ENCODE peak calls at places on chromosome 2, in four cellular contexts. One of them, this sample, is unnamed.

GRCh38 chr2:145638675-145639074 is 1118.8 kb upstream of the ZEB2 start:
- DNase-seq in A549: peak
- DNase-seq in K562: no peak
- DNase-seq in IMR-90: no peak
- DNase-seq in this sample: no peak

GRCh38 chr2:42545023-42545713 is 23.3 kb upstream of the MTA3 start:
- DNase-seq in K562: no peak
- DNase-seq in A549: no peak
- DNase-seq in IMR-90: no peak
- DNase-seq in this sample: no peak

GRCh38 chr2:109345091-109345490 is 216.1 kb downstream of the SH3RF3 start:
- DNase-seq in A549: no peak
- DNase-seq in K562: no peak
- DNase-seq in IMR-90: no peak
- DNase-seq in this sample: no peak

GRCh38 chr2:82124629-82125028 is 1820.1 kb upstream of the LRRTM1 start:
- DNase-seq in IMR-90: no peak
- DNase-seq in A549: no peak
- DNase-seq in K562: peak
- DNase-seq in this sample: no peak

GRCh38 chr2:217939220-217939619 is 63.6 kb downstream of the TNS1 start:
- DNase-seq in K562: no peak
- DNase-seq in IMR-90: no peak
- DNase-seq in A549: no peak
- DNase-seq in this sample: no peak

GRCh38 chr2:191443446-191443845 is 198.2 kb downstream of the MYO1B start:
- DNase-seq in IMR-90: no peak
- DNase-seq in A549: no peak
- DNase-seq in K562: no peak
- DNase-seq in this sample: no peak

GRCh38 chr2:191103793-191104192 is 47.0 kb downstream of the STAT4 start:
- DNase-seq in IMR-90: no peak
- DNase-seq in K562: no peak
- DNase-seq in A549: no peak
- DNase-seq in this sample: no peak

GRCh38 chr2:177992992-177993391 is 79.6 kb downstream of the PDE11A start:
- DNase-seq in A549: no peak
- DNase-seq in K562: no peak
- DNase-seq in IMR-90: no peak
- DNase-seq in this sample: no peak

GRCh38 chr2:168030862-168031624 is 216.4 kb downstream of the STK39 start:
- DNase-seq in IMR-90: peak
- DNase-seq in A549: no peak
- DNase-seq in K562: no peak
- DNase-seq in this sample: no peak

GRCh38 chr2:120253021-120253882 is 600 bp downstream of the RALB start:
- DNase-seq in K562: peak
- DNase-seq in IMR-90: peak
- DNase-seq in A549: peak
- DNase-seq in this sample: peak

GRCh38 chr2:173997269-173997668 is 32.1 kb upstream of the SP3 start:
- DNase-seq in K562: no peak
- DNase-seq in IMR-90: peak
- DNase-seq in A549: no peak
- DNase-seq in this sample: no peak

GRCh38 chr2:219104107-219105050 is 43.7 kb upstream of the IHH start:
- DNase-seq in IMR-90: peak
- DNase-seq in K562: peak
- DNase-seq in A549: peak
- DNase-seq in this sample: peak

GRCh38 chr2:65957454-65957853 is 477.5 kb upstream of the MEIS1 start:
- DNase-seq in IMR-90: no peak
- DNase-seq in K562: no peak
- DNase-seq in A549: no peak
- DNase-seq in this sample: no peak

GRCh38 chr2:48600204-48600813 is 17.3 kb upstream of the GTF2A1L start:
- DNase-seq in A549: no peak
- DNase-seq in IMR-90: peak
- DNase-seq in K562: peak
- DNase-seq in this sample: peak

GRCh38 chr2:46171441-46171953 is 125.7 kb upstream of the EPAS1 start:
- DNase-seq in IMR-90: peak
- DNase-seq in A549: no peak
- DNase-seq in K562: peak
- DNase-seq in this sample: no peak

GRCh38 chr2:165699931-165700330 is 94.1 kb downstream of the GALNT3 start:
- DNase-seq in K562: no peak
- DNase-seq in IMR-90: no peak
- DNase-seq in A549: no peak
- DNase-seq in this sample: no peak

GRCh38 chr2:85133751-85134254 is 611 bp downstream of the TCF7L1 start:
- DNase-seq in IMR-90: peak
- DNase-seq in A549: peak
- DNase-seq in K562: peak
- DNase-seq in this sample: no peak

GRCh38 chr2:71797006-71797810 is 343.8 kb downstream of the DYSF start:
- DNase-seq in K562: no peak
- DNase-seq in IMR-90: no peak
- DNase-seq in A549: no peak
- DNase-seq in this sample: no peak

GRCh38 chr2:229282758-229283546 is 11.9 kb upstream of the PID1 start:
- DNase-seq in K562: no peak
- DNase-seq in A549: no peak
- DNase-seq in IMR-90: peak
- DNase-seq in this sample: no peak

GRCh38 chr2:215537621-215538020 is 101.8 kb upstream of the FN1 start:
- DNase-seq in IMR-90: peak
- DNase-seq in A549: no peak
- DNase-seq in K562: no peak
- DNase-seq in this sample: no peak

GRCh38 chr2:205133544-205133943 is 548.8 kb upstream of the NRP2 start:
- DNase-seq in IMR-90: no peak
- DNase-seq in A549: no peak
- DNase-seq in K562: no peak
- DNase-seq in this sample: no peak

GRCh38 chr2:71452565-71452964 is 796 bp upstream of the DYSF start:
- DNase-seq in K562: peak
- DNase-seq in IMR-90: peak
- DNase-seq in A549: peak
- DNase-seq in this sample: no peak

GRCh38 chr2:30914456-30914855 is 107.2 kb upstream of the CAPN13 start:
- DNase-seq in A549: no peak
- DNase-seq in IMR-90: no peak
- DNase-seq in K562: no peak
- DNase-seq in this sample: no peak

GRCh38 chr2:201882353-201883095 is 76.2 kb downstream of the CDK15 start:
- DNase-seq in A549: no peak
- DNase-seq in IMR-90: peak
- DNase-seq in K562: no peak
- DNase-seq in this sample: no peak

GRCh38 chr2:106886916-106887758 is 1.2 kb upstream of the ST6GAL2 start:
- DNase-seq in A549: peak
- DNase-seq in K562: no peak
- DNase-seq in IMR-90: no peak
- DNase-seq in this sample: no peak

GRCh38 chr2:98576666-98577312 is 31.5 kb downstream of the COA5 start:
- DNase-seq in IMR-90: no peak
- DNase-seq in K562: no peak
- DNase-seq in A549: no peak
- DNase-seq in this sample: no peak

GRCh38 chr2:237354930-237355329 is 59.0 kb downstream of the COL6A3 start:
- DNase-seq in IMR-90: peak
- DNase-seq in K562: no peak
- DNase-seq in A549: no peak
- DNase-seq in this sample: no peak

GRCh38 chr2:205477016-205477705 is 205.1 kb upstream of the NRP2 start:
- DNase-seq in K562: no peak
- DNase-seq in A549: no peak
- DNase-seq in IMR-90: peak
- DNase-seq in this sample: no peak

GRCh38 chr2:86283461-86284030 is 53.9 kb downstream of the REEP1 start:
- DNase-seq in K562: no peak
- DNase-seq in A549: no peak
- DNase-seq in IMR-90: no peak
- DNase-seq in this sample: no peak

GRCh38 chr2:109086743-109087020 is 42.3 kb upstream of the SH3RF3 start:
- DNase-seq in IMR-90: no peak
- DNase-seq in K562: no peak
- DNase-seq in A549: no peak
- DNase-seq in this sample: no peak

GRCh38 chr2:229714080-229714735 is at the start of gene DNER:
- DNase-seq in A549: peak
- DNase-seq in K562: peak
- DNase-seq in IMR-90: no peak
- DNase-seq in this sample: no peak

GRCh38 chr2:101517753-101518152 is 42.8 kb upstream of the RFX8 start:
- DNase-seq in A549: peak
- DNase-seq in K562: no peak
- DNase-seq in IMR-90: peak
- DNase-seq in this sample: peak

GRCh38 chr2:67891642-67892041 is 171.2 kb downstream of the C1D start:
- DNase-seq in IMR-90: no peak
- DNase-seq in A549: no peak
- DNase-seq in K562: no peak
- DNase-seq in this sample: peak

GRCh38 chr2:59585657-59586056 is 967.8 kb downstream of the BCL11A start:
- DNase-seq in IMR-90: no peak
- DNase-seq in A549: no peak
- DNase-seq in K562: no peak
- DNase-seq in this sample: no peak

GRCh38 chr2:18467727-18468363 is 92.6 kb downstream of the RDH14 start:
- DNase-seq in K562: no peak
- DNase-seq in A549: no peak
- DNase-seq in IMR-90: no peak
- DNase-seq in this sample: no peak

GRCh38 chr2:184174493-184175112 is 423.7 kb upstream of the ZNF804A start:
- DNase-seq in IMR-90: no peak
- DNase-seq in A549: no peak
- DNase-seq in K562: no peak
- DNase-seq in this sample: no peak

GRCh38 chr2:184178229-184178628 is 420.1 kb upstream of the ZNF804A start:
- DNase-seq in IMR-90: no peak
- DNase-seq in K562: no peak
- DNase-seq in A549: no peak
- DNase-seq in this sample: no peak
- TF ChIP-seq MAZ in IMR-90: no peak
- TF ChIP-seq MAZ in K562: no peak
- TF ChIP-seq MAZ in A549: no peak
- TF ChIP-seq MAZ in this sample: no peak

DNA sequence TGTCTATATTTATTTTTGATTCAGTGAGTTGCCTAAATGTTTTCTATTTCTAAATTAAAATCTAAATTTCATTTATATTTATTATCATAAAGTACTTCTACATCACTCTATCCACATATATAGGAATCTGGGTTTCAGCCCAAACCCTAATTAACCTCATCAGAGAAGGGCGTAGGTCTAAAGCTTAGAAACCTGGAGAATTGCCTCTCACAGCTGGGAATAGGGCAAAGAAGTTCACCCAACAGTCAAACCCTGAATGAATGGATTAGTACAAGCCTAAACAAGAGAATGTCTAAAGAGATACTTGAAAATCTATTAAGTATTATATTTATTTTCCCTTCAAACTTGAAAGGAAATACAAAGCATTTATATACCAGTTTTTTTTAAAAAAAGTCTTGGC is 26.2 kb downstream of the TFPI start:
- DNase-seq in A549: no peak
- DNase-seq in K562: no peak
- DNase-seq in IMR-90: no peak
- DNase-seq in this sample: no peak
- TF ChIP-seq MAZ in A549: no peak
- TF ChIP-seq MAZ in K562: no peak
- TF ChIP-seq MAZ in IMR-90: no peak
- TF ChIP-seq MAZ in this sample: no peak

GRCh38 chr2:131493199-131494018 is 1.2 kb upstream of the MZT2A start:
- DNase-seq in K562: peak
- DNase-seq in IMR-90: no peak
- DNase-seq in A549: no peak
- DNase-seq in this sample: peak
- TF ChIP-seq MAZ in K562: no peak
- TF ChIP-seq MAZ in IMR-90: no peak
- TF ChIP-seq MAZ in A549: no peak
- TF ChIP-seq MAZ in this sample: no peak

DNA sequence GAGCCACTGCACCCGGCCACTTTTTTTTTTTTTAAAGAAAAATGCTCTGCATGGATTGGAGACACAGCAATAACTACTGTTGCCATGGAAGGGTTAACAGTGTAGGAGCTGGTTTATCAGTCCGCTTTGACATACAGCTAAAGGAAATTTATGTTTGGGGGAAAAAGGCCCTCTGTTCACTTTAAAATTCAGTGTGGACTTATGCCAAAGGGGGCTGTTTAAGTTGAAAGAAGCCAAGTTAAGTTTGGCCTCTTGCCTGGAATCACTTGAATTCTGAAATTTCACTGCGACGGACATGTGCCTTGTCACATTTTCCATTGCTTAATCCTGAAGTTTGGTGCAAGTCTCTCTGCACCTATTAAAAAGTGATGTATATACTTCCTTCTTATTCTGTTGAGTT is 3.1 kb downstream of the KCNE4 start:
- DNase-seq in K562: peak
- DNase-seq in IMR-90: peak
- DNase-seq in A549: no peak
- DNase-seq in this sample: no peak
- TF ChIP-seq MAZ in K562: no peak
- TF ChIP-seq MAZ in IMR-90: no peak
- TF ChIP-seq MAZ in A549: no peak
- TF ChIP-seq MAZ in this sample: no peak

GRCh38 chr2:180618570-180618969 is 361.8 kb upstream of the UBE2E3 start:
- DNase-seq in A549: no peak
- DNase-seq in IMR-90: peak
- DNase-seq in K562: no peak
- DNase-seq in this sample: no peak
- TF ChIP-seq MAZ in A549: no peak
- TF ChIP-seq MAZ in IMR-90: no peak
- TF ChIP-seq MAZ in K562: no peak
- TF ChIP-seq MAZ in this sample: no peak

This sample was measured in HepG2.